ENCODE peak calls at places on chromosomes 1 and 21, in four cellular contexts. One of them, this sample, is unnamed.

GRCh38 chr1:156703741-156704140 is 1.6 kb downstream of the CRABP2 start:
- DNase-seq in AG04450: no peak
- DNase-seq in GM12878: no peak
- DNase-seq in SK-N-SH: peak
- DNase-seq in this sample: no peak

GRCh38 chr1:176206006-176206960 is 803 bp downstream of the COP1 start:
- DNase-seq in SK-N-SH: peak
- DNase-seq in AG04450: no peak
- DNase-seq in GM12878: no peak
- DNase-seq in this sample: no peak

GRCh38 chr1:203630697-203631096 is 4.1 kb downstream of the ATP2B4 start:
- DNase-seq in SK-N-SH: no peak
- DNase-seq in GM12878: no peak
- DNase-seq in AG04450: no peak
- DNase-seq in this sample: no peak

GRCh38 chr1:12296623-12297022 is 66.8 kb downstream of the VPS13D start:
- DNase-seq in GM12878: peak
- DNase-seq in SK-N-SH: no peak
- DNase-seq in AG04450: no peak
- DNase-seq in this sample: peak

GRCh38 chr1:90558126-90558525 is 159.0 kb downstream of the BARHL2 start:
- DNase-seq in GM12878: no peak
- DNase-seq in AG04450: no peak
- DNase-seq in SK-N-SH: no peak
- DNase-seq in this sample: no peak

GRCh38 chr1:227898502-227899140 is 49.1 kb downstream of the WNT9A start:
- DNase-seq in GM12878: no peak
- DNase-seq in SK-N-SH: no peak
- DNase-seq in AG04450: no peak
- DNase-seq in this sample: no peak

GRCh38 chr1:14946567-14947285 is 206.8 kb upstream of the TMEM51 start:
- DNase-seq in AG04450: no peak
- DNase-seq in GM12878: no peak
- DNase-seq in SK-N-SH: no peak
- DNase-seq in this sample: no peak

GRCh38 chr1:47791879-47792608 is 205.1 kb downstream of the TRABD2B start:
- DNase-seq in AG04450: no peak
- DNase-seq in GM12878: no peak
- DNase-seq in SK-N-SH: no peak
- DNase-seq in this sample: no peak

GRCh38 chr1:197908695-197909336 is 6.4 kb downstream of the C1orf53 start:
- DNase-seq in AG04450: no peak
- DNase-seq in GM12878: no peak
- DNase-seq in SK-N-SH: peak
- DNase-seq in this sample: no peak

GRCh38 chr1:31834501-31834900 is 18.7 kb upstream of the SPOCD1 start:
- DNase-seq in GM12878: no peak
- DNase-seq in AG04450: no peak
- DNase-seq in SK-N-SH: no peak
- DNase-seq in this sample: no peak

GRCh38 chr1:78351551-78352216 is 139.1 kb upstream of the PTGFR start:
- DNase-seq in GM12878: no peak
- DNase-seq in AG04450: no peak
- DNase-seq in SK-N-SH: peak
- DNase-seq in this sample: no peak

GRCh38 chr1:223819730-223820514 is 25.8 kb downstream of the TP53BP2 start:
- DNase-seq in SK-N-SH: no peak
- DNase-seq in GM12878: no peak
- DNase-seq in AG04450: peak
- DNase-seq in this sample: no peak

GRCh38 chr1:231417503-231417902 is 4.6 kb downstream of the EGLN1 start:
- DNase-seq in AG04450: no peak
- DNase-seq in GM12878: no peak
- DNase-seq in SK-N-SH: no peak
- DNase-seq in this sample: no peak
- H3K4me3 ChIP-seq in AG04450: peak
- H3K4me3 ChIP-seq in GM12878: peak
- H3K4me3 ChIP-seq in SK-N-SH: peak
- H3K4me3 ChIP-seq in this sample: peak

DNA sequence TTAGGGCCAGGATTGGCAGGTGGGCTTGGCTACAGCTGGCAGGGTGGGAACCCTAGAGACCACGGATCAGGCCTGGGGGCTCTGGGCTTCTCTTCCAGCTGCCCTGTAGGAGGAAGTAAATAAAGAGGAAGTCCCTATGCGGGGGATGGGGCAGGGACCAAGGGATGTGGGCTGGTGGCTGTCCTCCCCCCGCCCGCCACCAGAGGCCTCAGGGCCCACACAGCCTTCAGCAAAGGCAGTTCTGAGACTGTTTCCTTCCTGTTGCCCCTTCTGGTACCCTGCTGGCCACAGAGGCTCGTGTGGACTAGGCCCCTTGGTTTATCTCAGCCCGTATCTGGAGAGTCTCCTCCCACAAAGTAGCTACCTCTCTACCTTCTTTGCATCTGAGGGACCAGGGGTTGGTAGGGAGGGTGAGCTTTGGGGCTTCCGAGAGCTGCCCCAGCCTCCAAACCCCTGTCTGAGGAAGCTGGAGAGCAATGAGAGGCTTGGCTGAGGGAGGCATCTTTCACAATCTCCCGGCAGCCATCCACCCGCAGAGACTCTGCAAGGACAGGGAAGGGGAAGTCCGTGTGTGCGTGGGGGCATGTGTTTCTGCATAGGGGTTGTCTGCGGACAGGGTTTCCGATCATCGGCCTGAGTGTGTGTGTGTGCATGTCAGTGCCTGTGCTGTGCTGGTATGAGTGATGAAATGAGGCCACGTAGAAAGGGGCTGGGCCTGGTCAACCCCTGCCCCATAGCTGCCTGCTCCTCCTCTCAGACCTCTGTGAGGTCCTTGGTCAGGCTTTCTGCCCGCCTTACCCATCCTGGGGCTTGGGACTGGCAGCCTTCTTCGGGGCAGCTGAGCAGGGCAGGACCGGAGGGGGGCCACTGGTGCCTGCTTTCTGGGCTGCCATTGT is 12.5 kb downstream of the RPS6KA1 start:
- DNase-seq in AG04450: peak
- DNase-seq in SK-N-SH: peak
- DNase-seq in GM12878: peak
- DNase-seq in this sample: peak
- TF ChIP-seq CTCF in AG04450: peak
- TF ChIP-seq CTCF in SK-N-SH: peak
- TF ChIP-seq CTCF in GM12878: peak
- TF ChIP-seq CTCF in this sample: peak

GRCh38 chr1:101130673-101131072 is 105.1 kb upstream of the DPH5 start:
- DNase-seq in SK-N-SH: no peak
- DNase-seq in AG04450: no peak
- DNase-seq in GM12878: no peak
- DNase-seq in this sample: no peak
- H3K4me3 ChIP-seq in SK-N-SH: no peak
- H3K4me3 ChIP-seq in AG04450: no peak
- H3K4me3 ChIP-seq in GM12878: no peak
- H3K4me3 ChIP-seq in this sample: no peak

DNA sequence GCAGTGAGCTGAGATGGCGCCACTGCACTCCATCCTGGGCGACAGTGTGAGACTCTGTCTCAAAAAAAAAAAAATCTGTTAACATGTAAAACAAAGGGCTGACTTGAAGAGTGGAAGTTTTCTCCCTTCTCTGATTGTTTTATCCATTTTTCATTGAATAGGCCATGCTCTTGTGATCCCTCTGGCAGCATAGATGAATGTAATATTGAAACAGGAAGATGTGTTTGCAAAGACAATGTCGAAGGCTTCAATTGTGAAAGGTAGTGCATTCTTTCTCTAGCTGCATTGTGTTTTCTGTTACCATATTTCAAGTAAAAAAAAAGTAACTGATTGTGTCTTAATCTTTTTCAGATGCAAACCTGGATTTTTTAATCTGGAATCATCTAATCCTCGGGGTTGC is 69.6 kb upstream of the LAMC2 start:
- DNase-seq in GM12878: no peak
- DNase-seq in AG04450: no peak
- DNase-seq in SK-N-SH: no peak
- DNase-seq in this sample: no peak
- TF ChIP-seq CTCF in GM12878: no peak
- TF ChIP-seq CTCF in AG04450: no peak
- TF ChIP-seq CTCF in SK-N-SH: no peak
- TF ChIP-seq CTCF in this sample: no peak

GRCh38 chr1:207821464-207822045 is 69.7 kb downstream of the CD46 start:
- DNase-seq in GM12878: no peak
- DNase-seq in SK-N-SH: no peak
- DNase-seq in AG04450: no peak
- DNase-seq in this sample: no peak
- H3K4me3 ChIP-seq in GM12878: peak
- H3K4me3 ChIP-seq in SK-N-SH: no peak
- H3K4me3 ChIP-seq in AG04450: no peak
- H3K4me3 ChIP-seq in this sample: peak

GRCh38 chr1:238951809-238952208 is 434.6 kb upstream of the CHRM3 start:
- DNase-seq in SK-N-SH: peak
- DNase-seq in GM12878: no peak
- DNase-seq in AG04450: no peak
- DNase-seq in this sample: no peak
- TF ChIP-seq CTCF in SK-N-SH: peak
- TF ChIP-seq CTCF in GM12878: no peak
- TF ChIP-seq CTCF in AG04450: no peak
- TF ChIP-seq CTCF in this sample: no peak

GRCh38 chr21:17191346-17191993 is 321.4 kb upstream of the CXADR start:
- DNase-seq in GM12878: no peak
- DNase-seq in AG04450: no peak
- DNase-seq in SK-N-SH: no peak
- DNase-seq in this sample: no peak
- H3K4me3 ChIP-seq in GM12878: no peak
- H3K4me3 ChIP-seq in AG04450: no peak
- H3K4me3 ChIP-seq in SK-N-SH: no peak
- H3K4me3 ChIP-seq in this sample: no peak

DNA sequence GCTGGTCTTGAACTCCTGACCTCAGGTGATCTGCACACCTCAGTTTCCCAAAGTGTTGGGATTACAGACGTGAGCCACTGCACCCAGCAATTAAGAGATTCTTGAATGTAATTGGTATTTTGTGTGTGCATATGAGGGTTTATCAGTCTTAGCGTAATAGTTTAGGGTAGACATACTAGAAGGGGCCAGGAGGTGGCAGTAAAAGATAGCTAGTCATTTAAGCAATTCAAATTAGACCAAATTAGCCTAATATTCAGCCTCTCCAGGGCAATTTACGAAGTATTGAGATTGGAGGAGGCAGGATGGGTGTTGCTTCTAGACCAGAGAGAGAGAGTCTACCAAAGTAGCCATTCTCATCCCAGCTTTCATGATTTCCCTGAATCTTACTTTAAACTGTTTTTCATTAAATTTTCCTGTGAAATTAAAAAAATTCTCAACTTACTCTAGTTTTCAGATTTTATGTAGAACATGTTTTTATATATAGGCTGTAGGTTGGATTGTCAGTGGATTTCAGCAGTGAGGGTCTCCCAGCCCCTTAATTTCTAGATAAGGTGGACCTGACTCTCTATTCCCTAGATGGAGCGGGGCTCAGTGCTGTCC is 119.7 kb downstream of the HHAT start:
- DNase-seq in GM12878: no peak
- DNase-seq in AG04450: peak
- DNase-seq in SK-N-SH: peak
- DNase-seq in this sample: no peak
- TF ChIP-seq CTCF in GM12878: peak
- TF ChIP-seq CTCF in AG04450: peak
- TF ChIP-seq CTCF in SK-N-SH: peak
- TF ChIP-seq CTCF in this sample: peak

GRCh38 chr1:3702528-3702927 is 49.7 kb upstream of the CCDC27 start:
- DNase-seq in GM12878: no peak
- DNase-seq in SK-N-SH: no peak
- DNase-seq in AG04450: no peak
- DNase-seq in this sample: no peak

GRCh38 chr1:3702990-3703728 is 49.1 kb upstream of the CCDC27 start:
- DNase-seq in GM12878: no peak
- DNase-seq in SK-N-SH: peak
- DNase-seq in AG04450: no peak
- DNase-seq in this sample: no peak

GRCh38 chr1:3705341-3705950 is 46.8 kb upstream of the CCDC27 start:
- DNase-seq in GM12878: no peak
- DNase-seq in SK-N-SH: no peak
- DNase-seq in AG04450: no peak
- DNase-seq in this sample: no peak

GRCh38 chr1:3706651-3707297 is 45.5 kb upstream of the CCDC27 start:
- DNase-seq in GM12878: no peak
- DNase-seq in SK-N-SH: no peak
- DNase-seq in AG04450: no peak
- DNase-seq in this sample: no peak

GRCh38 chr1:3703786-3704396 is 48.4 kb upstream of the CCDC27 start:
- DNase-seq in SK-N-SH: no peak
- DNase-seq in GM12878: no peak
- DNase-seq in AG04450: no peak
- DNase-seq in this sample: no peak
- H3K4me3 ChIP-seq in SK-N-SH: no peak
- H3K4me3 ChIP-seq in GM12878: no peak
- H3K4me3 ChIP-seq in AG04450: no peak
- H3K4me3 ChIP-seq in this sample: no peak

GRCh38 chr1:4689941-4690635 is 35.7 kb downstream of the AJAP1 start:
- DNase-seq in SK-N-SH: no peak
- DNase-seq in AG04450: no peak
- DNase-seq in GM12878: no peak
- DNase-seq in this sample: no peak
- TF ChIP-seq CTCF in SK-N-SH: no peak
- TF ChIP-seq CTCF in AG04450: no peak
- TF ChIP-seq CTCF in GM12878: no peak
- TF ChIP-seq CTCF in this sample: no peak

This sample was measured in GM12864.